ENCODE peak calls at places on chromosomes 1 and 21, in eight cellular contexts. One of them, this sample, is unnamed. For H3K4me1, the result is how much of the 10 kb centered on the place peaks cover.

GRCh38 chr1:12810691-12811408 is 19.7 kb downstream of the PRAMEF1 start:
- DNase-seq in K562: peak
- DNase-seq in A549: no peak
- DNase-seq in GM12878: no peak
- DNase-seq in SK-N-SH: no peak
- DNase-seq in HepG2: no peak
- DNase-seq in GM23338: no peak
- DNase-seq in HCT116: no peak
- DNase-seq in this sample: no peak

GRCh38 chr1:67679691-67680090 is 5.3 kb upstream of the GADD45A start:
- DNase-seq in A549: no peak
- DNase-seq in K562: no peak
- DNase-seq in SK-N-SH: no peak
- DNase-seq in GM12878: no peak
- DNase-seq in HCT116: no peak
- DNase-seq in HepG2: no peak
- DNase-seq in GM23338: no peak
- DNase-seq in this sample: no peak

GRCh38 chr1:160205974-160206369 is 788 bp downstream of the PEA15 start:
- DNase-seq in HepG2: no peak
- DNase-seq in GM12878: no peak
- DNase-seq in HCT116: peak
- DNase-seq in SK-N-SH: peak
- DNase-seq in A549: peak
- DNase-seq in GM23338: no peak
- DNase-seq in K562: peak
- DNase-seq in this sample: no peak

GRCh38 chr1:237120683-237121082 is 78.7 kb downstream of the RYR2 start:
- DNase-seq in GM23338: no peak
- DNase-seq in GM12878: no peak
- DNase-seq in K562: no peak
- DNase-seq in HCT116: no peak
- DNase-seq in SK-N-SH: no peak
- DNase-seq in HepG2: no peak
- DNase-seq in A549: no peak
- DNase-seq in this sample: no peak

GRCh38 chr1:58901008-58901407 is 117.2 kb upstream of the JUN start:
- DNase-seq in HepG2: peak
- DNase-seq in GM23338: no peak
- DNase-seq in GM12878: no peak
- DNase-seq in A549: no peak
- DNase-seq in K562: no peak
- DNase-seq in HCT116: no peak
- DNase-seq in SK-N-SH: no peak
- DNase-seq in this sample: no peak

GRCh38 chr1:37493336-37494098 is 19.1 kb downstream of the ZC3H12A start:
- DNase-seq in SK-N-SH: no peak
- DNase-seq in GM23338: no peak
- DNase-seq in K562: no peak
- DNase-seq in A549: no peak
- DNase-seq in HepG2: no peak
- DNase-seq in HCT116: no peak
- DNase-seq in GM12878: no peak
- DNase-seq in this sample: no peak

GRCh38 chr1:245578751-245579150 is 424.0 kb downstream of the KIF26B start:
- DNase-seq in GM23338: no peak
- DNase-seq in HepG2: no peak
- DNase-seq in K562: no peak
- DNase-seq in GM12878: no peak
- DNase-seq in HCT116: no peak
- DNase-seq in A549: no peak
- DNase-seq in SK-N-SH: no peak
- DNase-seq in this sample: no peak

GRCh38 chr1:168783831-168784230 is 54.8 kb upstream of the DPT start:
- DNase-seq in SK-N-SH: no peak
- DNase-seq in K562: no peak
- DNase-seq in A549: peak
- DNase-seq in HepG2: no peak
- DNase-seq in GM23338: no peak
- DNase-seq in GM12878: no peak
- DNase-seq in HCT116: no peak
- DNase-seq in this sample: no peak

GRCh38 chr21:31255846-31256395 is 88.1 kb downstream of the TIAM1 start:
- DNase-seq in HCT116: no peak
- DNase-seq in GM12878: no peak
- DNase-seq in A549: no peak
- DNase-seq in GM23338: no peak
- DNase-seq in K562: no peak
- DNase-seq in SK-N-SH: no peak
- DNase-seq in HepG2: no peak
- DNase-seq in this sample: no peak

GRCh38 chr1:93244298-93245069 is 64.0 kb downstream of the CCDC18 start:
- DNase-seq in HCT116: no peak
- DNase-seq in K562: no peak
- DNase-seq in GM23338: no peak
- DNase-seq in SK-N-SH: no peak
- DNase-seq in HepG2: no peak
- DNase-seq in GM12878: no peak
- DNase-seq in A549: no peak
- DNase-seq in this sample: no peak

GRCh38 chr1:56550132-56550531 is 29.2 kb downstream of the PLPP3 start:
- DNase-seq in SK-N-SH: no peak
- DNase-seq in HCT116: no peak
- DNase-seq in K562: no peak
- DNase-seq in HepG2: no peak
- DNase-seq in GM23338: peak
- DNase-seq in GM12878: no peak
- DNase-seq in A549: no peak
- DNase-seq in this sample: no peak

GRCh38 chr1:207910678-207911354 is at the start of gene CD34:
- DNase-seq in GM12878: no peak
- DNase-seq in A549: no peak
- DNase-seq in HCT116: no peak
- DNase-seq in K562: no peak
- DNase-seq in GM23338: peak
- DNase-seq in HepG2: no peak
- DNase-seq in SK-N-SH: peak
- DNase-seq in this sample: no peak

GRCh38 chr1:45016090-45016697 is 4.1 kb downstream of the UROD start:
- DNase-seq in A549: no peak
- DNase-seq in GM12878: no peak
- DNase-seq in K562: peak
- DNase-seq in HepG2: no peak
- DNase-seq in SK-N-SH: no peak
- DNase-seq in GM23338: no peak
- DNase-seq in HCT116: no peak
- DNase-seq in this sample: no peak

GRCh38 chr1:115976062-115976899 is at the start of gene SLC22A15:
- DNase-seq in SK-N-SH: peak
- DNase-seq in A549: peak
- DNase-seq in GM23338: peak
- DNase-seq in HCT116: no peak
- DNase-seq in HepG2: no peak
- DNase-seq in GM12878: peak
- DNase-seq in K562: peak
- DNase-seq in this sample: no peak

GRCh38 chr1:185050823-185051451 is 5.6 kb downstream of the RNF2 start:
- DNase-seq in K562: no peak
- DNase-seq in GM12878: no peak
- DNase-seq in HCT116: no peak
- DNase-seq in SK-N-SH: no peak
- DNase-seq in GM23338: no peak
- DNase-seq in A549: no peak
- DNase-seq in HepG2: no peak
- DNase-seq in this sample: no peak

GRCh38 chr1:11784993-11785769 is 20.6 kb downstream of the MTHFR start:
- DNase-seq in SK-N-SH: peak
- DNase-seq in HCT116: peak
- DNase-seq in A549: peak
- DNase-seq in K562: peak
- DNase-seq in HepG2: peak
- DNase-seq in GM23338: peak
- DNase-seq in GM12878: no peak
- DNase-seq in this sample: no peak

GRCh38 chr1:114033219-114033706 is 54.0 kb downstream of the OLFML3 start:
- DNase-seq in A549: peak
- DNase-seq in K562: peak
- DNase-seq in HCT116: peak
- DNase-seq in HepG2: peak
- DNase-seq in GM23338: peak
- DNase-seq in GM12878: no peak
- DNase-seq in SK-N-SH: peak
- DNase-seq in this sample: peak

GRCh38 chr1:20713440-20713839 is 4.4 kb downstream of the KIF17 start:
- DNase-seq in HepG2: peak
- DNase-seq in HCT116: no peak
- DNase-seq in K562: no peak
- DNase-seq in A549: no peak
- DNase-seq in GM23338: no peak
- DNase-seq in GM12878: no peak
- DNase-seq in SK-N-SH: no peak
- DNase-seq in this sample: no peak

GRCh38 chr1:20709868-20710267 is 7.9 kb downstream of the KIF17 start:
- DNase-seq in HCT116: no peak
- DNase-seq in K562: no peak
- DNase-seq in GM12878: no peak
- DNase-seq in GM23338: no peak
- DNase-seq in HepG2: no peak
- DNase-seq in SK-N-SH: no peak
- DNase-seq in A549: no peak
- DNase-seq in this sample: no peak

GRCh38 chr1:20711285-20712209 is 6.3 kb downstream of the KIF17 start:
- DNase-seq in HepG2: no peak
- DNase-seq in HCT116: no peak
- DNase-seq in GM23338: peak
- DNase-seq in A549: no peak
- DNase-seq in K562: peak
- DNase-seq in SK-N-SH: peak
- DNase-seq in GM12878: no peak
- DNase-seq in this sample: no peak

GRCh38 chr1:20710450-20711284 is 7.1 kb downstream of the KIF17 start:
- DNase-seq in GM23338: no peak
- DNase-seq in HepG2: no peak
- DNase-seq in GM12878: no peak
- DNase-seq in A549: no peak
- DNase-seq in HCT116: no peak
- DNase-seq in K562: no peak
- DNase-seq in SK-N-SH: no peak
- DNase-seq in this sample: no peak

GRCh38 chr1:20712210-20712577 is 5.6 kb downstream of the KIF17 start:
- DNase-seq in GM23338: no peak
- DNase-seq in HepG2: no peak
- DNase-seq in HCT116: no peak
- DNase-seq in K562: no peak
- DNase-seq in A549: no peak
- DNase-seq in GM12878: no peak
- DNase-seq in SK-N-SH: no peak
- DNase-seq in this sample: no peak
- H3K27ac ChIP-seq in GM23338: no peak
- H3K27ac ChIP-seq in HepG2: no peak
- H3K27ac ChIP-seq in HCT116: no peak
- H3K27ac ChIP-seq in K562: no peak
- H3K27ac ChIP-seq in A549: no peak
- H3K27ac ChIP-seq in GM12878: no peak
- H3K27ac ChIP-seq in SK-N-SH: no peak
- H3K27ac ChIP-seq in this sample: no peak

DNA sequence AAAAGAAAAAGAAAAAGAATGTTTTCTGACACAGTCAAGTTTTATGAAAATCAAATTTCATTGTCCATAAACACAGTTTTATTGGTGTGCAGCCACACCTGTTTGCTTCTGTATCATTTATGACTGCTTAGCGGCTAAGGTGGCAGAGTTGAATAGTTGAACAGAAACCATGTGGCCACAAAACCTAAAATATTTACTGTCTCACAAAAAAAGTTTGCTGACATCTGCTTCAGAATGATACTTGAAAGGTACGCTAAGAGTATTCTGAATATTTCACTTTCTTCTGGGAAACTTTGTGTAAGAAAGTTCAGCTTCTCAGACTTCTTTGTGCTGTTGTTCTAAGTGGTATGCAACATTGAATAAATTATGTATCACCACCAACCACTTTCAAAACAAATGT is 6.2 kb downstream of the KCNK1 start:
- DNase-seq in A549: no peak
- DNase-seq in HCT116: no peak
- DNase-seq in SK-N-SH: no peak
- DNase-seq in HepG2: no peak
- DNase-seq in GM23338: no peak
- DNase-seq in GM12878: peak
- DNase-seq in K562: no peak
- DNase-seq in this sample: no peak
- TF ChIP-seq REST in A549: no peak
- TF ChIP-seq REST in HCT116: no peak
- TF ChIP-seq REST in SK-N-SH: no peak
- TF ChIP-seq REST in HepG2: no peak
- TF ChIP-seq REST in GM23338: no peak
- TF ChIP-seq REST in GM12878: no peak
- TF ChIP-seq REST in K562: no peak
- TF ChIP-seq REST in this sample: no peak

DNA sequence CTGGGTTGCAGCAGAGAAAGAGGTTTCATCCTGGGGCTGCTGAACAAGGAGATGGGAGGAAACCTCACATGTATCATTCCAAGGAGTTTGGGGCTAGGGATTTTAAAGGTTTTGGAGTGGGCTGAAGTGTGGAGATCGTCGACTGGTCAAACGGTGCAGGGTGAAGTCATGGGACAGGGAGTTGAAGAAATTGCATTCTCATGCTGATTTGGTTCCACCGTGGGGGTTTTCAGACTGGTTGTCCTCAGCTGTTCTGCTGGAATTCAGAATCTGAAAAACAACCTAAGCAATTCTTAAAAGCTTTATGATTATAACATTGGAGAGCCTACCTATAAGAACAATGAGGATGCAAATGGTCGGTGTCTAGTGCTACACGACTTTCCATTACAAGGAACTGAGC is 242.8 kb downstream of the TM2D1 start:
- DNase-seq in A549: no peak
- DNase-seq in GM12878: no peak
- DNase-seq in K562: no peak
- DNase-seq in GM23338: no peak
- DNase-seq in HCT116: no peak
- DNase-seq in SK-N-SH: no peak
- DNase-seq in HepG2: no peak
- DNase-seq in this sample: no peak
- H3K4me1 ChIP-seq in A549: under half
- H3K4me1 ChIP-seq in GM12878: under half
- H3K4me1 ChIP-seq in K562: under half
- H3K4me1 ChIP-seq in GM23338: under half
- H3K4me1 ChIP-seq in HCT116: under half
- H3K4me1 ChIP-seq in SK-N-SH: under half
- H3K4me1 ChIP-seq in HepG2: under half
- H3K4me1 ChIP-seq in this sample: under half

DNA sequence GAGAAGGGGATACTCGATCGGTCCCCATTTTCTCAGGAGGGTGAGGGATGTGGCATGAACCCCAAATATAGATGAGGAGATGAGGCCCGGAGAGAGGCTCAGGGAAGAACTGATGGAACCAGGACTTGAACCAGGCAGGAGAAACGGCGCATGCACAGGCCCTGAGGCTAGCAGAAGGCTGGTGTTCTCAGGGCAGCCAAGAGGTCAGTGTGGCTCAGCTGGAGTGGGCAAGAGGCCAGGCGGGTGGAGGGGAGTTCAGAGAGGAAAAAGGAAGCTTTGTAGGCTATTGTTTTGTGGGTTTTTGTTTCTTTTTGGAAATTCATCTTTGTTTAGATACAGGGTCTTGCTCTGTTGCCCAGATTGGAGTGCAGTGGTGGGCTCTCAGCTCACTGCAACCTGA is 122.0 kb downstream of the LACTBL1 start:
- DNase-seq in K562: no peak
- DNase-seq in GM12878: no peak
- DNase-seq in GM23338: no peak
- DNase-seq in HepG2: no peak
- DNase-seq in SK-N-SH: peak
- DNase-seq in A549: no peak
- DNase-seq in HCT116: no peak
- DNase-seq in this sample: no peak
- H3K27ac ChIP-seq in K562: no peak
- H3K27ac ChIP-seq in GM12878: no peak
- H3K27ac ChIP-seq in GM23338: no peak
- H3K27ac ChIP-seq in HepG2: no peak
- H3K27ac ChIP-seq in SK-N-SH: no peak
- H3K27ac ChIP-seq in A549: no peak
- H3K27ac ChIP-seq in HCT116: no peak
- H3K27ac ChIP-seq in this sample: no peak

This sample was measured in Panc1.